ENCODE peak calls at places on chromosomes 5 and 9, in six cellular contexts. E, O, C, U, I and A are unnamed samples.

GRCh38 chr5:18968966-18969365 is 1019.0 kb downstream of the CDH18 start:
- DNase-seq in U (peak), C (no peak), E (no peak), I (peak), O (no peak), A (no peak)

GRCh38 chr5:14665949-14666741 is 1.6 kb downstream of the OTULIN start:
- DNase-seq in O (peak), E (no peak), C (no peak), U (peak), I (peak), A (no peak)

GRCh38 chr5:2502970-2503594 is 248.4 kb downstream of the IRX2 start:
- DNase-seq in C (no peak), I (no peak), U (no peak), E (no peak), O (no peak), A (no peak)

GRCh38 chr9:98099346-98099745 is 19.7 kb downstream of the TRIM14 start:
- DNase-seq in U (no peak), E (no peak), I (no peak), O (no peak), C (no peak), A (no peak)

GRCh38 chr5:53785924-53786323 is 225.5 kb downstream of the NDUFS4 start:
- DNase-seq in E (no peak), U (no peak), I (no peak), O (no peak), C (no peak), A (no peak)

GRCh38 chr9:87040410-87041009 is 93.2 kb upstream of the GAS1 start:
- DNase-seq in U (no peak), O (no peak), E (no peak), I (no peak), C (no peak), A (no peak)

GRCh38 chr5:110925916-110926315 is 145.6 kb upstream of the TSLP start:
- DNase-seq in O (no peak), C (no peak), U (no peak), E (no peak), I (no peak), A (no peak)

GRCh38 chr9:81375461-81376100 is 313.8 kb downstream of the TLE1 start:
- DNase-seq in U (peak), O (peak), E (no peak), I (no peak), C (no peak), A (no peak)

GRCh38 chr5:15191012-15191411 is 309.0 kb upstream of the FBXL7 start:
- DNase-seq in U (no peak), E (no peak), C (no peak), O (no peak), I (no peak), A (no peak)

GRCh38 chr9:127629468-127630081 is 17.5 kb downstream of the STXBP1 start:
- DNase-seq in U (peak), E (no peak), O (peak), I (peak), C (no peak), A (no peak)

GRCh38 chr9:79902937-79903600 is 331.3 kb downstream of the TLE4 start:
- DNase-seq in E (no peak), I (no peak), O (no peak), C (no peak), U (no peak), A (no peak)

GRCh38 chr9:17942498-17942897 is 363.6 kb downstream of the SH3GL2 start:
- DNase-seq in E (no peak), O (no peak), U (no peak), I (no peak), C (no peak), A (no peak)

GRCh38 chr5:67693956-67694564 is 497.5 kb upstream of the CD180 start:
- DNase-seq in O (no peak), I (no peak), U (peak), C (no peak), E (no peak), A (no peak)

GRCh38 chr5:54309751-54310432 is 481 bp downstream of the ARL15 start:
- DNase-seq in U (peak), E (peak), O (peak), C (no peak), I (peak), A (no peak)

GRCh38 chr5:56763711-56764466 is 51.5 kb upstream of the MAP3K1 start:
- DNase-seq in I (peak), E (no peak), O (peak), U (peak), C (no peak), A (no peak)

GRCh38 chr5:102807878-102808502 is 52.9 kb downstream of the PAM start:
- DNase-seq in E (peak), I (no peak), O (peak), U (peak), C (no peak), A (peak)

GRCh38 chr9:129027685-129028191 is 393 bp downstream of the SH3GLB2 start:
- DNase-seq in O (no peak), C (no peak), E (peak), I (peak), U (peak), A (no peak)

GRCh38 chr5:111197523-111197922 is 26.7 kb upstream of the CAMK4 start:
- DNase-seq in E (no peak), O (no peak), C (no peak), U (peak), I (no peak), A (no peak)

GRCh38 chr9:14203366-14204056 is 110.4 kb downstream of the NFIB start:
- DNase-seq in U (no peak), O (no peak), C (no peak), E (no peak), I (no peak), A (no peak)

GRCh38 chr9:126534431-126535186 is 79.1 kb upstream of the LMX1B start:
- DNase-seq in C (no peak), I (no peak), O (no peak), E (no peak), U (no peak), A (no peak)

GRCh38 chr9:132074736-132075135 is 4.9 kb downstream of the MED27 start:
- DNase-seq in E (no peak), C (no peak), O (peak), U (no peak), I (no peak), A (no peak)

DNA sequence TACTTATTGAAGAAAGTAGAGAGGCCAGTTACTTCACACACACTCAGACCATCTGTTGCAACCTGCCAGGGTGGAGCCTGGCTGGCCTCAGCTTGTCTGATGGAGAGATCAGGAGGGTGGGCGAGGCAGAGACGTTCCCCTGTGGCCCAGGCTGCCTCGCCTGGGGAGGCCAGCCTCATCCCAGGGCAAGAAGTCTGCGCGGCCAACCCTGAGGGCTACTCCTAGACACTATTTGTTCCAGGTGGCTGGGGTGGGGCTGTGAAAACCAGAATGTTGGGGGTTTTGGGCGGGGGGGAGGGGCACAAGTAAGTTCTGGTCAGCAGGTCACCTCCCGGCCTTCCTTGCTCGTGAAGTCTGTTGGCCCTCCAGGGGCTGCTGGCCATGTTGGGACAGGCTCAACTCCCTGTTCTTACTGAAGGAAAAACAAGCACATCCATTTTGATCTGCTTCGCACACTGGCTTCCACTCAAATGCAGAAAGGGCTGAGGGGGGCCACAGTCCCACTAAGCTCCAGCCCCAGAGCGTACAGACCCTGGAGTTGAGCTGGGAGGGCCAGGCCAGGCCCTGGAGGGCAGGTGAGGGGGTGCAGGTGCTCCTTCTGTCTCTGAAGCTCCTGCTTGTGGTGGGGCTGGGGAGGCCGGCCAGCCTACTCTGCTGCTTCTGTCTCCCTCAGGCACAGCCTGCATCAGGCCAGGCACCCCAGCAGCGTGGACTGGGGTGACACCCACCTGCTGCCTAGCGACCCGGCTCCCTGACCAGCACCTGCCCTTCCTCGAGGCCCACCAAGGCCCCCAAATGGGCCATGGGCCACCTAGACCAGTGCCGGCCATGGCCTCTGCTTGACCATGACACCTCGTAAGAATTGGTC is 46.6 kb downstream of the SECISBP2 start:
- DNase-seq in U (no peak), O (no peak), C (no peak), I (no peak), E (no peak), A (no peak)
- H3K14ac ChIP-seq in U (no peak), O (no peak), C (no peak), I (no peak), E (peak), A (no peak)

GRCh38 chr9:6147847-6148246 is 67.8 kb upstream of the IL33 start:
- DNase-seq in U (no peak), O (no peak), E (no peak), I (no peak), C (no peak), A (no peak)

GRCh38 chr9:6149315-6149714 is 66.3 kb upstream of the IL33 start:
- DNase-seq in I (no peak), E (no peak), O (no peak), C (no peak), U (no peak), A (no peak)

GRCh38 chr9:6150483-6150882 is 65.1 kb upstream of the IL33 start:
- DNase-seq in U (no peak), O (no peak), I (no peak), C (no peak), E (no peak), A (no peak)

GRCh38 chr9:6152824-6153223 is 62.8 kb upstream of the IL33 start:
- DNase-seq in I (no peak), C (no peak), U (no peak), O (no peak), E (no peak), A (no peak)

DNA sequence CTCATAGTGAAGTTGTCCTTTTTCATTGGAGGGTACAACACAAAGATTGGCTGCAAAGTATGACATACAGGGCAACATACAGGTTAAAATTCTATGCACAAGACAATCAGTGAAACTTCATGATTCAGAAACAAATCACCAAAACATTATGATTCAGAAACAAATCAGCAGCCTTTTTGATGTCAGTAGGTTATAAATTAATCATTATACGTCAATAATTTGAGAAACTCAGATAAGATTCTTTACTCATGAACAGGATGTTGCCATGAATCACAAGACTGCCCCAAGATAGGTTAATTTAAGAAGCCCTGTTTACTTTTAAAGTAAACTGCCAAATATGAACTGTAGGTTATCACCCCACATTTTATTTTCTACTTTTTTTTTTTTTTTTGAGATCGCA is 62.2 kb upstream of the IL33 start:
- DNase-seq in U (no peak), O (peak), E (no peak), C (no peak), I (no peak), A (no peak)
- H4K91ac ChIP-seq in U (no peak), O (no peak), E (no peak), C (no peak), I (no peak), A (no peak)

GRCh38 chr5:69292349-69292748 is 40.3 kb downstream of the CCDC125 start:
- DNase-seq in C (no peak), E (no peak), I (no peak), U (no peak), O (no peak), A (no peak)
- H3K14ac ChIP-seq in C (no peak), E (no peak), I (no peak), U (no peak), O (no peak), A (no peak)

DNA sequence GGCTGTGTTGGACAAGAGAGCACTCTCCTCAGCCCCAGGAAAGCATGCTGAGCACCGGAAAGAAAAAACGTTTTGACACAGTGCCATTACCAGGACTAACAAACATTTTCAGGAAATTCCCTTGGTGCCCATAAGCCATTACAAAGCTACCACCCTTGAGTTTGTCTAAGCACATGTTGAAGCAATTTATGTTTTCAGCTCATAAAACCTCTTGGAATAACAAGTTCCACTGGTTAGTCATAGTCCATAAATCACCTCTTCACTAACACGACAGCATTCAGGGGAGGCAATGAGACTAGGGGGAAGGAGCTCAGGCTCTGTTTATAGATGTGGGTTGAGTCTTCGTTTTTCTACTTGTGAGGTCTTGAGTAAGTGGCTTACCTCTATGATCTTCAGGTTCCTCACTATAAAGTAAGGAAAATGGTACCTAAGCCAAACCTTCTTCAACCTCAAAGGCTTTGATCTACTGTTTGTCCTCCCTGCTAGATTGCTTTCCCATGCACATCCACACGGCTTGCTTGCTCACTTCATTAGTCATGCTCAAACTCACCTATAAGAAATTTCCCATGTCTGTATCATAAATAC is 65.4 kb downstream of the DRD1 start:
- DNase-seq in I (no peak), O (peak), C (no peak), E (no peak), U (peak), A (no peak)
- H4K91ac ChIP-seq in I (no peak), O (no peak), C (no peak), E (no peak), U (no peak), A (no peak)

GRCh38 chr5:89012361-89012760 is 129.4 kb upstream of the MEF2C start:
- DNase-seq in E (no peak), O (no peak), U (no peak), C (no peak), I (no peak), A (no peak)

GRCh38 chr5:89011778-89012320 is 128.9 kb upstream of the MEF2C start:
- DNase-seq in E (no peak), O (no peak), C (no peak), U (no peak), I (no peak), A (no peak)

GRCh38 chr5:89016741-89017312 is 133.8 kb upstream of the MEF2C start:
- DNase-seq in E (peak), I (no peak), O (no peak), C (no peak), U (no peak), A (no peak)
- H3K14ac ChIP-seq in E (no peak), I (no peak), O (no peak), C (no peak), U (no peak), A (no peak)

DNA sequence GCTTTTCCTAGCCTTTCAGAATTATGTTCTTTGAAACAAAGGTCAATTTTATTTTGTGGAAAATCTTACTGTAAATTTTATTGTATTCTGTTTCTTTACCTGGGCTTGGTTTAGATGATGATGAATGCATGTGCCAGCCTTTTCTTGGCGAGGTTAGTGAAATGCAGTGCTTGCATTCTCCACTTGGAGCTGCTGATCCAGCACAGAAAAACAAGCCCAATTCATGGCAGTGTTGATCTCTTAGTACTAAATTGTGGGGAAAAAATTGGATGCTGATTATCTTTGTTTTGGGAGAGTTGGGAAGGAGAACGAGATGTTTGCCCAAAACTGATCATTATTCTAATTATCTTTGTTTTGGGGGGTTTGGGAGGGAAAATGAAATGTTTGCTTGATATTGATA is 3.7 kb downstream of the HABP4 start:
- DNase-seq in U (peak), I (peak), E (no peak), C (no peak), O (peak), A (no peak)
- H4K91ac ChIP-seq in U (no peak), I (no peak), E (no peak), C (no peak), O (no peak), A (no peak)

GRCh38 chr9:137145731-137146526 is 7.0 kb downstream of the GRIN1 start:
- DNase-seq in I (no peak), U (no peak), E (no peak), O (no peak), C (no peak), A (no peak)
- H3K14ac ChIP-seq in I (no peak), U (no peak), E (no peak), O (no peak), C (no peak), A (no peak)

GRCh38 chr5:83025690-83026472 is 51.3 kb downstream of the TMEM167A start:
- DNase-seq in C (no peak), U (peak), O (peak), I (peak), E (no peak), A (peak)

GRCh38 chr5:83029912-83030311 is 47.3 kb downstream of the TMEM167A start:
- DNase-seq in I (peak), O (peak), C (no peak), E (no peak), U (peak), A (no peak)

GRCh38 chr5:83031391-83031790 is 45.8 kb downstream of the TMEM167A start:
- DNase-seq in O (no peak), U (no peak), C (no peak), E (no peak), I (peak), A (no peak)

GRCh38 chr5:83026507-83026906 is 50.7 kb downstream of the TMEM167A start:
- DNase-seq in E (no peak), I (peak), C (no peak), U (no peak), O (no peak), A (peak)

GRCh38 chr5:83026930-83027687 is 50.1 kb downstream of the TMEM167A start:
- DNase-seq in O (peak), I (peak), U (peak), E (peak), C (peak), A (peak)
- H4K91ac ChIP-seq in O (no peak), I (peak), U (no peak), E (no peak), C (peak), A (no peak)

DNA sequence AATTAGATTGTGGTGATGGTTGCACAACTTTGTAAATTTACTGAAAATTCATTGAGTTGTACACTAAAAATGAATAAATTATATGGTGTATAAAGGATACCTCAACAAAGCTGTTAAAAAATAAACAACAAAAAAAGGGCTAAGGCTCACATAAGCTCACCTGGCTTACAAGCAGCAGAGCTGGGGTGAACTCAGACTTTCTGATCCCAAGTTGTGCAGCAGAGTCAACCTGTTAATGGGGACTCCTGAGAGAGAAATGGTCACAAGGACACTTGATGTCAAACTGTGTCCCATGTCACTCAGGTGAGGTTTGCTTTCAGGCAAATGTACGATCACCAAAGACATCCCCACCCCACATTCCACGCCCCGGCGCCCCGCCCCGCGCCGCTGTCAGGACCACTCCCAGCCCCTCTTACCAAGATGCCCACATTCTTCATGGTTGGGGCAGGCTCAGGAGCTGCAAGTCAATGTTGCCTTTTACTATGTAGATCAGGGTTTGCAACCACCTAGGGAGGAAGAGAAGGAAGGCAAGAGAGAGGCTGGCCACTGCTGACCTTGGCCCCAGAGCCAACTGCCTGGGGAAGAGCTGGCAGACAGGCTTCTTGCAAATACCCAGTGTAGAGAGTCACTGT is 22.4 kb upstream of the SLC36A1 start:
- DNase-seq in U (no peak), O (no peak), E (no peak), I (no peak), C (peak), A (peak)
- H3K14ac ChIP-seq in U (no peak), O (no peak), E (no peak), I (no peak), C (no peak), A (no peak)

GRCh38 chr5:172827843-172828242 is 6.2 kb upstream of the ERGIC1 start:
- DNase-seq in E (no peak), U (no peak), I (no peak), C (no peak), O (no peak), A (peak)
- H4K91ac ChIP-seq in E (no peak), U (no peak), I (no peak), C (no peak), O (peak), A (no peak)